ENCODE peak calls at places on chromosomes 12 and 14, in ten cellular contexts. X is Right ventricle myocardium inferior, I is thoracic aorta, C is HFF-Myc, S is GM20000, A is GM12864, L is renal cortical epithelial cell, O is foreskin fibroblast, Y is GM23248, J is HuH-7. M is an unnamed sample.

GRCh38 chr14:89672636-89673279 is 255.7 kb upstream of the FOXN3 start:
- DNase-seq in J (peak), C (no peak), S (no peak), A (no peak), Y (no peak), L (no peak), O (no peak), X (no peak), I (no peak), M (no peak)

GRCh38 chr12:85509857-85510256 is 229.8 kb downstream of the ALX1 start:
- DNase-seq in J (no peak), S (no peak), I (no peak), L (peak), O (no peak), X (no peak), A (no peak), Y (no peak), C (no peak), M (no peak)

GRCh38 chr12:111154180-111154579 is 214.7 kb downstream of the PHETA1 start:
- DNase-seq in S (no peak), I (no peak), C (no peak), J (no peak), X (no peak), L (no peak), A (no peak), Y (peak), O (peak), M (no peak)

GRCh38 chr12:116026768-116027550 is 250.5 kb downstream of the MED13L start:
- DNase-seq in C (no peak), X (no peak), J (no peak), S (no peak), A (no peak), I (no peak), O (no peak), Y (no peak), L (peak), M (no peak)

GRCh38 chr12:1575799-1576401 is 18.5 kb downstream of the FBXL14 start:
- DNase-seq in J (no peak), X (no peak), L (no peak), C (no peak), Y (peak), S (no peak), A (no peak), I (no peak), O (no peak), M (no peak)

GRCh38 chr14:22764382-22764781 is 2.1 kb upstream of the OXA1L start:
- DNase-seq in S (no peak), C (no peak), A (no peak), O (no peak), Y (no peak), X (no peak), I (no peak), L (no peak), J (no peak), M (no peak)

GRCh38 chr12:59372971-59373370 is 222.9 kb upstream of the SLC16A7 start:
- DNase-seq in S (peak), L (peak), J (peak), X (no peak), Y (peak), A (no peak), O (peak), I (no peak), C (no peak), M (no peak)

GRCh38 chr14:69769623-69770022 is 2.7 kb downstream of the SRSF5 start:
- DNase-seq in I (no peak), J (no peak), X (no peak), A (no peak), S (no peak), O (no peak), Y (no peak), L (no peak), C (no peak), M (no peak)

GRCh38 chr12:12081836-12082497 is 11.2 kb downstream of the BCL2L14 start:
- DNase-seq in A (no peak), O (no peak), C (no peak), Y (peak), S (peak), J (peak), X (no peak), L (peak), I (no peak), M (peak)

GRCh38 chr12:129550353-129550752 is 353.5 kb downstream of the TMEM132D start:
- DNase-seq in A (no peak), S (no peak), I (no peak), Y (no peak), C (no peak), X (no peak), J (no peak), L (no peak), O (no peak), M (no peak)

GRCh38 chr14:53840444-53840843 is 116.2 kb downstream of the BMP4 start:
- DNase-seq in S (no peak), J (no peak), L (peak), I (no peak), Y (no peak), A (no peak), X (no peak), O (no peak), C (no peak), M (peak)

GRCh38 chr12:128797119-128798118 is 26.3 kb downstream of the SLC15A4 start:
- DNase-seq in L (peak), Y (no peak), S (peak), A (no peak), J (no peak), X (no peak), C (no peak), O (peak), I (no peak), M (no peak)

GRCh38 chr12:108828774-108829173 is 28.6 kb downstream of the SSH1 start:
- DNase-seq in X (no peak), C (no peak), I (no peak), S (no peak), A (no peak), L (no peak), J (no peak), O (no peak), Y (peak), M (no peak)

GRCh38 chr14:64196026-64196425 is 98.1 kb downstream of the ESR2 start:
- DNase-seq in C (no peak), Y (no peak), A (no peak), S (no peak), J (no peak), L (no peak), X (no peak), O (no peak), I (no peak), M (no peak)

GRCh38 chr12:7144414-7145120 is 14.4 kb downstream of the CLSTN3 start:
- DNase-seq in X (no peak), L (peak), A (no peak), Y (peak), J (peak), C (no peak), S (peak), I (no peak), O (no peak), M (peak)

GRCh38 chr12:8948711-8949524 is 527 bp downstream of the M6PR start:
- DNase-seq in O (peak), C (no peak), X (no peak), I (no peak), J (peak), A (no peak), S (peak), L (peak), Y (peak), M (peak)

GRCh38 chr12:110931315-110931728 is 10.9 kb upstream of the MYL2 start:
- DNase-seq in S (no peak), C (no peak), A (no peak), I (no peak), X (peak), L (peak), O (no peak), J (no peak), Y (no peak), M (no peak)

GRCh38 chr12:67661311-67662011 is 12.9 kb downstream of the DYRK2 start:
- DNase-seq in C (peak), A (no peak), Y (peak), L (no peak), J (no peak), X (no peak), S (no peak), O (peak), I (no peak), M (no peak)

GRCh38 chr14:91244501-91244901 is at the start of gene GPR68:
- DNase-seq in O (peak), A (no peak), S (no peak), J (no peak), Y (peak), X (peak), I (no peak), L (peak), C (no peak), M (no peak)

GRCh38 chr14:26444745-26445144 is 153.1 kb downstream of the NOVA1 start:
- DNase-seq in S (no peak), J (no peak), L (peak), C (no peak), Y (peak), O (no peak), X (no peak), A (no peak), I (no peak), M (no peak)

GRCh38 chr12:30953946-30954766 is 27.6 kb downstream of the TSPAN11 start:
- DNase-seq in I (no peak), S (no peak), L (no peak), C (no peak), Y (no peak), J (no peak), O (no peak), A (no peak), X (no peak), M (no peak)

GRCh38 chr14:37063467-37064240 is 108.8 kb downstream of the SLC25A21 start:
- DNase-seq in L (no peak), J (no peak), Y (no peak), S (no peak), A (no peak), X (no peak), C (no peak), I (no peak), O (no peak), M (no peak)

GRCh38 chr12:288687-289086 is 26.1 kb upstream of the SLC6A13 start:
- DNase-seq in I (no peak), A (no peak), O (no peak), X (no peak), L (peak), Y (peak), J (no peak), C (no peak), S (no peak), M (peak)

GRCh38 chr14:63179383-63179782 is 24.9 kb upstream of the RHOJ start:
- DNase-seq in Y (no peak), A (no peak), X (peak), I (no peak), O (no peak), C (no peak), L (peak), S (no peak), J (no peak), M (no peak)

GRCh38 chr14:96146131-96146771 is 58.4 kb upstream of the BDKRB2 start:
- DNase-seq in C (no peak), A (no peak), L (peak), O (peak), Y (peak), X (no peak), I (peak), S (no peak), J (no peak), M (peak)

GRCh38 chr14:105092912-105093425 is 27.7 kb upstream of the GPR132 start:
- DNase-seq in X (peak), I (no peak), Y (peak), S (peak), O (peak), L (no peak), J (peak), A (no peak), C (no peak), M (peak)

GRCh38 chr14:23660290-23661226 is 24.4 kb downstream of the DHRS2 start:
- DNase-seq in S (peak), X (no peak), Y (no peak), O (no peak), L (no peak), C (no peak), A (no peak), J (no peak), I (no peak), M (no peak)

GRCh38 chr14:67268456-67269115 is 27.4 kb downstream of the PALS1 start:
- DNase-seq in J (no peak), Y (no peak), I (no peak), X (no peak), O (no peak), A (no peak), S (no peak), C (no peak), L (no peak), M (no peak)

GRCh38 chr12:47311011-47311410 is 231.3 kb upstream of the AMIGO2 start:
- DNase-seq in X (no peak), S (no peak), J (no peak), I (no peak), A (no peak), Y (no peak), C (no peak), L (no peak), O (no peak), M (no peak)

GRCh38 chr12:78671295-78671694 is 193.3 kb upstream of the SYT1 start:
- DNase-seq in X (no peak), J (no peak), A (no peak), I (no peak), S (no peak), L (peak), O (peak), C (no peak), Y (peak), M (no peak)

GRCh38 chr12:109766251-109766778 is 52.7 kb downstream of the FAM222A start:
- DNase-seq in L (no peak), O (no peak), J (no peak), C (no peak), A (no peak), Y (no peak), S (no peak), I (no peak), X (no peak), M (no peak)

GRCh38 chr12:104643921-104644669 is 187.3 kb downstream of the CHST11 start:
- DNase-seq in C (no peak), J (no peak), L (no peak), X (no peak), I (no peak), O (no peak), A (peak), Y (no peak), S (peak), M (no peak)

GRCh38 chr14:47189911-47190503 is 485.4 kb downstream of the MDGA2 start:
- DNase-seq in J (no peak), L (no peak), C (no peak), A (no peak), S (no peak), O (no peak), I (no peak), Y (no peak), X (no peak), M (no peak)

M was measured in A549.